ENCODE peak calls at places on chromosome 17, in five cellular contexts. One of them, this sample, is unnamed.

GRCh38 chr17:35046740-35047283 is 16.7 kb downstream of the RFFL start:
- DNase-seq in CD8-positive, alpha-beta T cell: peak
- DNase-seq in HepG2: peak
- DNase-seq in Panc1: no peak
- DNase-seq in fibroblast of lung: peak
- DNase-seq in this sample: no peak

GRCh38 chr17:58786586-58787295 is 31.1 kb downstream of the PPM1E start:
- DNase-seq in Panc1: no peak
- DNase-seq in fibroblast of lung: peak
- DNase-seq in HepG2: no peak
- DNase-seq in CD8-positive, alpha-beta T cell: no peak
- DNase-seq in this sample: no peak

GRCh38 chr17:61618950-61619349 is 27.9 kb upstream of the NACA2 start:
- DNase-seq in CD8-positive, alpha-beta T cell: no peak
- DNase-seq in Panc1: no peak
- DNase-seq in HepG2: no peak
- DNase-seq in fibroblast of lung: no peak
- DNase-seq in this sample: no peak

GRCh38 chr17:20133552-20133951 is 124.4 kb downstream of the SPECC1 start:
- DNase-seq in CD8-positive, alpha-beta T cell: no peak
- DNase-seq in HepG2: no peak
- DNase-seq in Panc1: no peak
- DNase-seq in fibroblast of lung: no peak
- DNase-seq in this sample: no peak

GRCh38 chr17:82134101-82134500 is 36.1 kb upstream of the FASN start:
- DNase-seq in CD8-positive, alpha-beta T cell: no peak
- DNase-seq in HepG2: no peak
- DNase-seq in Panc1: no peak
- DNase-seq in fibroblast of lung: no peak
- DNase-seq in this sample: no peak

GRCh38 chr17:13786000-13786598 is 184.4 kb upstream of the HS3ST3A1 start:
- DNase-seq in fibroblast of lung: peak
- DNase-seq in HepG2: no peak
- DNase-seq in CD8-positive, alpha-beta T cell: no peak
- DNase-seq in Panc1: no peak
- DNase-seq in this sample: no peak

GRCh38 chr17:5203178-5203907 is 11.7 kb upstream of the ZNF594 start:
- DNase-seq in HepG2: no peak
- DNase-seq in fibroblast of lung: peak
- DNase-seq in CD8-positive, alpha-beta T cell: no peak
- DNase-seq in Panc1: no peak
- DNase-seq in this sample: no peak

GRCh38 chr17:9402590-9403199 is 172.9 kb downstream of the STX8 start:
- DNase-seq in fibroblast of lung: no peak
- DNase-seq in Panc1: no peak
- DNase-seq in CD8-positive, alpha-beta T cell: no peak
- DNase-seq in HepG2: peak
- DNase-seq in this sample: no peak

GRCh38 chr17:66487933-66488572 is 185.6 kb downstream of the PRKCA start:
- DNase-seq in CD8-positive, alpha-beta T cell: no peak
- DNase-seq in HepG2: no peak
- DNase-seq in fibroblast of lung: no peak
- DNase-seq in Panc1: no peak
- DNase-seq in this sample: no peak

GRCh38 chr17:29581583-29582253 is 7.7 kb downstream of the GIT1 start:
- DNase-seq in HepG2: no peak
- DNase-seq in fibroblast of lung: no peak
- DNase-seq in Panc1: no peak
- DNase-seq in CD8-positive, alpha-beta T cell: no peak
- DNase-seq in this sample: peak

GRCh38 chr17:7831233-7831632 is 2.8 kb upstream of the KDM6B start:
- DNase-seq in fibroblast of lung: no peak
- DNase-seq in Panc1: no peak
- DNase-seq in HepG2: no peak
- DNase-seq in CD8-positive, alpha-beta T cell: no peak
- DNase-seq in this sample: no peak

GRCh38 chr17:74427048-74427762 is 4.7 kb upstream of the GPRC5C start:
- DNase-seq in fibroblast of lung: no peak
- DNase-seq in HepG2: peak
- DNase-seq in Panc1: no peak
- DNase-seq in CD8-positive, alpha-beta T cell: no peak
- DNase-seq in this sample: no peak

GRCh38 chr17:60493847-60494321 is 32.2 kb downstream of the APPBP2 start:
- DNase-seq in CD8-positive, alpha-beta T cell: no peak
- DNase-seq in Panc1: no peak
- DNase-seq in HepG2: no peak
- DNase-seq in fibroblast of lung: no peak
- DNase-seq in this sample: no peak

GRCh38 chr17:69949931-69950330 is 125.1 kb upstream of the KCNJ16 start:
- DNase-seq in HepG2: no peak
- DNase-seq in Panc1: no peak
- DNase-seq in CD8-positive, alpha-beta T cell: no peak
- DNase-seq in fibroblast of lung: no peak
- DNase-seq in this sample: no peak

GRCh38 chr17:78412403-78412802 is 34.0 kb downstream of the PGS1 start:
- DNase-seq in Panc1: no peak
- DNase-seq in fibroblast of lung: peak
- DNase-seq in HepG2: no peak
- DNase-seq in CD8-positive, alpha-beta T cell: no peak
- DNase-seq in this sample: no peak

GRCh38 chr17:14228903-14229302 is 7.8 kb downstream of the CDRT15 start:
- DNase-seq in fibroblast of lung: no peak
- DNase-seq in HepG2: no peak
- DNase-seq in CD8-positive, alpha-beta T cell: no peak
- DNase-seq in Panc1: no peak
- DNase-seq in this sample: no peak

GRCh38 chr17:30554839-30555751 is 77.9 kb downstream of the GOSR1 start:
- DNase-seq in CD8-positive, alpha-beta T cell: no peak
- DNase-seq in fibroblast of lung: no peak
- DNase-seq in HepG2: peak
- DNase-seq in Panc1: no peak
- DNase-seq in this sample: no peak

GRCh38 chr17:78263063-78263735 is 31.8 kb downstream of the TMEM235 start:
- DNase-seq in Panc1: no peak
- DNase-seq in HepG2: peak
- DNase-seq in fibroblast of lung: no peak
- DNase-seq in CD8-positive, alpha-beta T cell: no peak
- DNase-seq in this sample: no peak

GRCh38 chr17:77182773-77183172 is 42.0 kb downstream of the SEC14L1 start:
- DNase-seq in fibroblast of lung: no peak
- DNase-seq in HepG2: no peak
- DNase-seq in CD8-positive, alpha-beta T cell: no peak
- DNase-seq in Panc1: no peak
- DNase-seq in this sample: no peak

DNA sequence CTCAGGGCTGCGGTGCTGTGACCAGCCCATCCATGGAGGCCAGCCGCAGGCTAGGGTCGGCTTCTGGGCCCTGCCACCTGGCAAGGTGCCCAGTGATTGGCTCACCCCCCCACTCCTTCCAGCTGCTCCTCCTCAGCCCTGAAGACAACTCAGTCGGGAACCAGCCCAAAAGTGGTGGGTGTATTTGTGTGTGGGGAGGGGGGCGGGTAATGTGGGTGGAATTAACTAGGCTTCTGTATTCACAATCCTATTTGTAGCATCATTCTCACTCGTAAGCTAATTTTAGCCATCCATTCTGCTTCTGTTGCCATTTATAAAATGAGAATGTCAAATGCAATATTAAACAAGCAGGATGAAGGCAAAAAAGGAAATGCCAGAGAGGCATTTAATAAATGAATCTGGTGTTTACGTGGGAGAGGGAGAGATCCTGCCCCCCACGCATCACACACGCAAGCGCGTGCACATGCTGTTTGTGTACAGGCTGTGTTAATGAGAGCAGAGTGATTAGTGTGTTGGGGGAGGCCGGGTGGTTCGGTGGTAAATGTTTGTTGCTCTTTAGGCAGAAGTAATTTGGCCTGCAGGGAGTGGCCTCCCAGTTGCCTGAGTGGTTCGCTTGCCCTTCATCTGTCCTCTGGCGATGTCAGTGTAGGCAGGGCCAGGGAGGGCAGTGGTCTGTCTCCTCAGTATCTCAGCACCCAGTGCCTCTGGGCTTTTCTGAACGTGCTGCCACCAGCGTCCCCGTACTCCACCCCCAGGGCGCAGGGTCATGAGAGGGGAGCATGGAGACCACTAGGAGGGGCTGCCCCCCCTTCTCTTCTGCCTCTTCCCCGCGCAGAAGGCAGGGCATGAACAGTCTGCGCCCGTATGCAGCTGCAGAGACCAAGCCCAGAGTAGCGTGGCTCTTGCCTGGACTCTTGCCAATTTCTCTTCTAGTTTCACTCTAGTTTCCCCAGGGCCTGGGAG is 140.0 kb downstream of the CCDC182 start:
- DNase-seq in HepG2: no peak
- DNase-seq in fibroblast of lung: peak
- DNase-seq in CD8-positive, alpha-beta T cell: peak
- DNase-seq in Panc1: no peak
- DNase-seq in this sample: peak
- H3K27ac ChIP-seq in HepG2: no peak
- H3K27ac ChIP-seq in fibroblast of lung: no peak
- H3K27ac ChIP-seq in CD8-positive, alpha-beta T cell: peak
- H3K27ac ChIP-seq in Panc1: no peak
- H3K27ac ChIP-seq in this sample: peak

GRCh38 chr17:42657824-42658588 is 1.1 kb upstream of the TUBG2 start:
- DNase-seq in Panc1: no peak
- DNase-seq in fibroblast of lung: no peak
- DNase-seq in CD8-positive, alpha-beta T cell: no peak
- DNase-seq in HepG2: no peak
- DNase-seq in this sample: no peak
- H3K4me3 ChIP-seq in Panc1: no peak
- H3K4me3 ChIP-seq in fibroblast of lung: no peak
- H3K4me3 ChIP-seq in CD8-positive, alpha-beta T cell: no peak
- H3K4me3 ChIP-seq in HepG2: no peak
- H3K4me3 ChIP-seq in this sample: no peak

DNA sequence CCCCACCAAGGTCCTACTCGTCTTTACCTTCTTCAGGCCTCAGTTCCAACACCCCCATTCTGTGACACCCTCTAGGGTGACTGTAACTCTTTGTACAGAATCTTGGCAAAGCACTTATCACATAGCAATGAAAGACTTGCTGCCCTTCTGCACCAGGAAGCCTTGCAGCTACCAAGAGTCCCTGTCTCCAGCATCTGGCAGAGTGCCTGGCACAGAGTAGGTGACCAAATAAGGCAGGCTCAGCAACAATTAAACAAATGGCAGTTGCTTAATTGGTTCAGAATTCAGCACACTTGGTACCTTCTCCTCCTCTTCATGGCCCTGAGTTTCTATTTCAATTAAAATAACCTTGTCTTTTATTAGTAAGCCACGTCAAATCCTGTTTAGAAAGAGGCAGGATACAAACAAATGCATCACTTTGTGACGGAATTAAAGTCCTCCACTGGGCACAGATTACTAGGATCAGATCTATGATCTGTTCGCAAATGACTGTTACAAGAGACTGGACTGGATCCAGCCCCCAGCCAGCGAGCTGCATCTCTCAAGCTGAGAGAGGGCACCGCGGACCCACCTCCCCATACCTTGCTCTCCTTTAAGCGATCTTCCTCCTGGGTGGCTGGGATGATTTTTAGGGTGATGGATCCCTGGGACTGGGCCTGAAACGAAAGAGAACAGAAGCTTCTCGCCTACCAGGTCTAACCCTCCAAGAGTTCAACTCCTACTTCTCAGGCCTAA is 9.4 kb downstream of the MPP3 start:
- DNase-seq in CD8-positive, alpha-beta T cell: no peak
- DNase-seq in HepG2: no peak
- DNase-seq in Panc1: no peak
- DNase-seq in fibroblast of lung: no peak
- DNase-seq in this sample: peak
- H3K27ac ChIP-seq in CD8-positive, alpha-beta T cell: no peak
- H3K27ac ChIP-seq in HepG2: no peak
- H3K27ac ChIP-seq in Panc1: no peak
- H3K27ac ChIP-seq in fibroblast of lung: no peak
- H3K27ac ChIP-seq in this sample: no peak

DNA sequence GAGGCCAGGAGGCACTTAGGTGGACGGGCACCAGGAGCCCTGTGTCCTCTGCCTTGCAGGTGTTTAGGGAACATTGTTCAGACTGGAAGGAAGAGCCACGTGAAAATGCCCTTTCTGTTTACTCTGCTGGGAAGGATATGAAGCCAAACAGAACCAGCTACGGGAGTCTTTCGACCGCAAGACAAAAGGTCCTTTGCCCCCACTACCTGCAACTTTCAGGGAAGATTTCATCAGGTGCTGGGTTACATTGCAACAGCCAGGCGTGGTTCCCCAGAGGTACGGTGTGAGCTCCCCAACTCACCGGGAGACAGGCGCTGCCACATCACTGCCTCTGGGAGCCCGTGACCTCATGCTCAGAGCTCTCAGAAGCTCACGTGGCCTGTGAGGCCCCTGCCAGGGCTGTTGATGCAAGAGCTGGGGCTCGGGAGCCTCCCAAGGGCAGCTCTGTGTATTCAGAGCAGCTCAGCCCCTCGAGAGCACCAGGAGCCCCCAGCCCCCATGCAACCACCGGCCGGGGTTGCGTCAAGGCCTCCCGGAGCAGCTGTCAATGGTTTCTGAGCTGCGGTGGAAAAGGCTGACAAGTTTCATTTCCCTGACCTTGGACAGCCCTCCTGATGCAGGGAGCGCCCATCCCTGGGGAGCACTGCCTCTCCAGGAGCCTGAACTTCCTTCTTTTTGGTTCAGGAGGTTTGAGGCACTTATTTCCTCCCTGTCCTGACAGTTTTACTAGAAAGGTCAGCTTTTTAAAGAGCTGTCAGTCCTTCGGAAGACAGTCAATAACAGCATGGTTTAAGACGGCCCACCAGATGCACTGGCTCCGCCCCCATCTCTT is 42.1 kb downstream of the TBC1D16 start:
- DNase-seq in HepG2: peak
- DNase-seq in fibroblast of lung: peak
- DNase-seq in CD8-positive, alpha-beta T cell: peak
- DNase-seq in Panc1: no peak
- DNase-seq in this sample: no peak
- H3K4me3 ChIP-seq in HepG2: peak
- H3K4me3 ChIP-seq in fibroblast of lung: peak
- H3K4me3 ChIP-seq in CD8-positive, alpha-beta T cell: no peak
- H3K4me3 ChIP-seq in Panc1: no peak
- H3K4me3 ChIP-seq in this sample: no peak

GRCh38 chr17:75524971-75525805 is at the start of gene LLGL2:
- DNase-seq in fibroblast of lung: peak
- DNase-seq in CD8-positive, alpha-beta T cell: peak
- DNase-seq in Panc1: no peak
- DNase-seq in HepG2: peak
- DNase-seq in this sample: no peak
- H3K27ac ChIP-seq in fibroblast of lung: no peak
- H3K27ac ChIP-seq in CD8-positive, alpha-beta T cell: peak
- H3K27ac ChIP-seq in Panc1: peak
- H3K27ac ChIP-seq in HepG2: peak
- H3K27ac ChIP-seq in this sample: peak

GRCh38 chr17:36942031-36942599 is 4.8 kb downstream of the LHX1 start:
- DNase-seq in CD8-positive, alpha-beta T cell: no peak
- DNase-seq in fibroblast of lung: no peak
- DNase-seq in Panc1: no peak
- DNase-seq in HepG2: no peak
- DNase-seq in this sample: no peak
- H3K4me3 ChIP-seq in CD8-positive, alpha-beta T cell: no peak
- H3K4me3 ChIP-seq in fibroblast of lung: no peak
- H3K4me3 ChIP-seq in Panc1: no peak
- H3K4me3 ChIP-seq in HepG2: no peak
- H3K4me3 ChIP-seq in this sample: peak

This sample was measured in dorsolateral prefrontal cortex.